ENCODE peak calls at places on chromosomes 2 and 18, in five cellular contexts. V is HTR-8/SVneo; D is progenitor cell of endocrine pancreas; W is stimulated activated naive CD8-positive, alpha-beta T cell treated with anti-CD3 and anti-CD28 coated beads, Interleukin-15, Interleukin-2, amounts not matched to agents 100 U/mL and 50 U/mL, for 24 hours; X is suprapubic skin. B is an unnamed sample.

GRCh38 chr2:164706522-164706921 is 85.2 kb upstream of the GRB14 start:
- DNase-seq in D (no peak), V (peak), X (no peak), W (no peak), B (peak)

GRCh38 chr2:203534486-203535077 is 519 bp downstream of the RAPH1 start:
- DNase-seq in D (peak), V (peak), X (no peak), W (peak), B (peak)

GRCh38 chr18:22106536-22107292 is 62.7 kb upstream of the GATA6 start:
- DNase-seq in W (no peak), V (no peak), D (no peak), X (no peak), B (peak)

GRCh38 chr2:105873721-105874120 is 129.0 kb downstream of the NCK2 start:
- DNase-seq in W (peak), X (no peak), D (no peak), V (peak), B (peak)

GRCh38 chr18:49757513-49758262 is 55.6 kb downstream of the ACAA2 start:
- DNase-seq in X (peak), V (no peak), W (no peak), D (no peak), B (peak)

GRCh38 chr18:2529154-2529553 is 42.2 kb downstream of the METTL4 start:
- DNase-seq in V (peak), W (no peak), X (no peak), D (no peak), B (peak)

GRCh38 chr2:200742426-200742825 is 69.3 kb upstream of the BZW1 start:
- DNase-seq in W (no peak), V (no peak), X (peak), D (no peak), B (no peak)

GRCh38 chr2:152097291-152098032 is 1.4 kb downstream of the CACNB4 start:
- DNase-seq in W (no peak), D (no peak), X (no peak), V (peak), B (no peak)

GRCh38 chr2:32715391-32715841 is 87.6 kb downstream of the TTC27 start:
- DNase-seq in W (no peak), X (no peak), D (no peak), V (no peak), B (no peak)

GRCh38 chr2:190948671-190949070 is 65.3 kb downstream of the STAT1 start:
- DNase-seq in V (peak), X (no peak), D (no peak), W (peak), B (no peak)

GRCh38 chr2:85112906-85113625 is 20.1 kb upstream of the TCF7L1 start:
- DNase-seq in X (no peak), V (no peak), W (no peak), D (no peak), B (no peak)

GRCh38 chr2:223010641-223011040 is 41.3 kb upstream of the KCNE4 start:
- DNase-seq in W (no peak), D (no peak), X (no peak), V (no peak), B (no peak)

GRCh38 chr2:205280630-205281225 is 401.6 kb upstream of the NRP2 start:
- DNase-seq in W (no peak), D (no peak), X (no peak), V (no peak), B (no peak)

GRCh38 chr2:38508311-38509039 is 94.3 kb downstream of the HNRNPLL start:
- DNase-seq in W (peak), V (peak), D (peak), X (peak), B (peak)